ENCODE peak calls at places on chromosomes 6 and 20, in six cellular contexts. W is colonic mucosa, X is NB4, Z is psoas muscle, U is tibial artery, A is dorsolateral prefrontal cortex. H is an unnamed sample.

GRCh38 chr6:30568245-30568644 is 3.0 kb upstream of the ABCF1 start:
- DNase-seq in U (no peak), W (no peak), X (no peak), Z (no peak), A (no peak), H (no peak)

GRCh38 chr6:103893082-103893481 is 966.6 kb downstream of the HACE1 start:
- DNase-seq in X (no peak), Z (no peak), U (no peak), W (no peak), A (no peak), H (no peak)

GRCh38 chr20:47336013-47336754 is 20.3 kb downstream of the ZMYND8 start:
- DNase-seq in U (peak), A (peak), X (no peak), W (no peak), Z (peak), H (no peak)

GRCh38 chr20:62238569-62239277 is 402 bp downstream of the OSBPL2 start:
- DNase-seq in U (no peak), W (peak), A (no peak), Z (no peak), X (no peak), H (no peak)

GRCh38 chr6:168428052-168428829 is 12.7 kb upstream of the SMOC2 start:
- DNase-seq in W (peak), Z (no peak), U (no peak), A (no peak), X (no peak), H (no peak)

GRCh38 chr20:41029150-41029872 is 689 bp downstream of the TOP1 start:
- DNase-seq in X (peak), A (no peak), Z (peak), U (peak), W (peak), H (no peak)

GRCh38 chr6:146345582-146345981 is 198.1 kb upstream of the RAB32 start:
- DNase-seq in U (no peak), Z (no peak), W (no peak), A (no peak), X (no peak), H (peak)

GRCh38 chr20:675453-676314 is at the start of gene SCRT2:
- DNase-seq in A (peak), Z (peak), X (peak), U (peak), W (peak), H (no peak)

GRCh38 chr6:14028631-14029030 is 88.9 kb upstream of the CD83 start:
- DNase-seq in U (no peak), W (no peak), X (no peak), Z (no peak), A (no peak), H (no peak)

GRCh38 chr6:27546522-27546921 is 73.6 kb upstream of the ZNF184 start:
- DNase-seq in X (no peak), U (no peak), Z (no peak), W (no peak), A (no peak), H (no peak)

GRCh38 chr20:3923818-3924217 is 34.6 kb downstream of the PANK2 start:
- DNase-seq in W (no peak), Z (no peak), U (no peak), X (peak), A (peak), H (peak)

GRCh38 chr6:3309391-3310050 is 50.8 kb downstream of the PSMG4 start:
- DNase-seq in W (no peak), X (no peak), A (no peak), U (no peak), Z (no peak), H (no peak)

GRCh38 chr6:119183457-119183856 is 105.0 kb upstream of the FAM184A start:
- DNase-seq in X (no peak), W (no peak), Z (no peak), A (no peak), U (no peak), H (no peak)

GRCh38 chr6:98880486-98880885 is 46.1 kb downstream of the POU3F2 start:
- DNase-seq in U (no peak), A (no peak), W (no peak), X (no peak), Z (no peak), H (no peak)

GRCh38 chr20:57443866-57444265 is 52.7 kb downstream of the RBM38 start:
- DNase-seq in A (no peak), X (no peak), Z (no peak), W (no peak), U (no peak), H (no peak)

GRCh38 chr6:167647333-167647732 is 179.4 kb upstream of the AFDN start:
- DNase-seq in W (no peak), A (no peak), X (no peak), U (no peak), Z (no peak), H (no peak)

GRCh38 chr6:46134216-46134615 is 4.4 kb downstream of the ENPP4 start:
- DNase-seq in X (no peak), U (no peak), W (no peak), Z (no peak), A (no peak), H (no peak)

GRCh38 chr20:24668384-24668702 is 198.9 kb downstream of the SYNDIG1 start:
- DNase-seq in A (no peak), Z (no peak), W (no peak), U (no peak), X (no peak), H (no peak)

GRCh38 chr6:139593081-139593480 is 218.6 kb upstream of the CITED2 start:
- DNase-seq in A (no peak), X (no peak), U (no peak), W (no peak), Z (no peak), H (no peak)

GRCh38 chr20:60365882-60366281 is 407.7 kb downstream of the CDH26 start:
- DNase-seq in W (no peak), Z (no peak), U (no peak), X (no peak), A (no peak), H (no peak)

GRCh38 chr6:41122373-41122772 is 31.8 kb downstream of the TREML1 start:
- DNase-seq in A (no peak), U (no peak), X (no peak), W (no peak), Z (no peak), H (no peak)

GRCh38 chr6:138428943-138429616 is 25.1 kb downstream of the HEBP2 start:
- DNase-seq in U (no peak), A (no peak), Z (no peak), X (peak), W (no peak), H (peak)

GRCh38 chr6:45436544-45437440 is 59.1 kb upstream of the SUPT3H start:
- DNase-seq in A (no peak), X (peak), U (no peak), W (no peak), Z (no peak), H (no peak)

GRCh38 chr20:46562373-46563169 is 12.1 kb upstream of the OCSTAMP start:
- DNase-seq in Z (peak), U (peak), X (peak), W (peak), A (peak), H (no peak)

GRCh38 chr20:44963325-44964215 is 2.7 kb upstream of the STK4 start:
- DNase-seq in X (no peak), Z (no peak), U (no peak), A (no peak), W (no peak), H (no peak)

GRCh38 chr20:825710-826421 is 7.6 kb upstream of the FAM110A start:
- DNase-seq in Z (no peak), W (peak), A (no peak), X (no peak), U (no peak), H (no peak)

GRCh38 chr6:168334072-168334471 is 14.5 kb upstream of the DACT2 start:
- DNase-seq in A (no peak), U (no peak), W (peak), X (no peak), Z (no peak), H (no peak)

GRCh38 chr20:17168026-17168612 is 58.7 kb upstream of the PCSK2 start:
- DNase-seq in U (no peak), W (no peak), A (no peak), X (no peak), Z (no peak), H (no peak)

GRCh38 chr6:113476937-113477839 is 380.0 kb upstream of the MARCKS start:
- DNase-seq in U (no peak), W (no peak), A (no peak), X (no peak), Z (no peak), H (no peak)

GRCh38 chr20:12201289-12201991 is 283.7 kb downstream of the BTBD3 start:
- DNase-seq in X (no peak), U (no peak), A (no peak), Z (no peak), W (no peak), H (no peak)

GRCh38 chr20:35134472-35134871 is 12.7 kb downstream of the EDEM2 start:
- DNase-seq in A (no peak), W (no peak), U (peak), Z (peak), X (no peak), H (no peak)

GRCh38 chr6:159257846-159258245 is 88.6 kb downstream of the FNDC1 start:
- DNase-seq in A (no peak), W (no peak), X (no peak), Z (no peak), U (peak), H (no peak)

GRCh38 chr20:11387189-11387754 is 530.4 kb upstream of the BTBD3 start:
- DNase-seq in A (no peak), W (no peak), X (no peak), U (no peak), Z (no peak), H (no peak)

GRCh38 chr20:37564388-37565133 is 36.9 kb upstream of the BLCAP start:
- DNase-seq in U (no peak), X (peak), W (peak), Z (peak), A (no peak), H (no peak)

GRCh38 chr6:121848523-121849255 is 413.2 kb downstream of the GJA1 start:
- DNase-seq in Z (no peak), X (peak), A (peak), U (no peak), W (no peak), H (no peak)

GRCh38 chr6:45187841-45188240 is 140.3 kb upstream of the RUNX2 start:
- DNase-seq in U (no peak), Z (no peak), A (no peak), W (no peak), X (peak), H (no peak)

GRCh38 chr6:28353981-28354676 is 4.4 kb downstream of the ZKSCAN3 start:
- DNase-seq in Z (peak), X (peak), U (no peak), W (peak), A (peak), H (no peak)

GRCh38 chr6:53714395-53714794 is 48.8 kb upstream of the KLHL31 start:
- DNase-seq in Z (no peak), W (no peak), U (no peak), X (no peak), A (no peak), H (no peak)

GRCh38 chr20:1644101-1644962 is 13.2 kb downstream of the SIRPG start:
- DNase-seq in A (no peak), W (no peak), Z (no peak), X (no peak), U (no peak), H (no peak)

GRCh38 chr20:20955837-20956236 is 150.3 kb downstream of the LINC00237 start:
- DNase-seq in X (no peak), Z (no peak), W (no peak), A (no peak), U (no peak), H (no peak)

DNA sequence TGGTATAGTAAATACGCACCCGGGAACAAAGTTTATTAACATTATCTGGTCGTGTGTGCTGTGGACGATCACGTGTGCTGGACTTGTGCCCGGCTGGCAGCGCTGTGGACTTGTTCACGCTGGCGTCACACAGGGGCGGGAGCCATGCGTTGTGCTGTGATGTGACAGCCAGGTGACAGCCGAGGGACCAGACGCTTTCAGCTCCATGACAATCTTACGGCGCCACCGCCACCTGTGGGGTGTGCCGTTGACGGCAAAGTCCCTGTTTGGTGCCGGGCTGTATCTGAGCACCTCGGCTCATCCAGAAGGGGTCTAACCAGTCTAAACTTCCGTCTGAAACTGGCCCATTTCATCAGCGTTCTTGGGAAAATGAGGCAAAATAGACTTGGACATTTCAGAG is 25.2 kb downstream of the DLL1 start:
- DNase-seq in A (peak), U (no peak), W (peak), Z (peak), X (no peak), H (peak)
- TF ChIP-seq CTCF in A (no peak), U (no peak), W (no peak), Z (peak), X (no peak), H (peak)

DNA sequence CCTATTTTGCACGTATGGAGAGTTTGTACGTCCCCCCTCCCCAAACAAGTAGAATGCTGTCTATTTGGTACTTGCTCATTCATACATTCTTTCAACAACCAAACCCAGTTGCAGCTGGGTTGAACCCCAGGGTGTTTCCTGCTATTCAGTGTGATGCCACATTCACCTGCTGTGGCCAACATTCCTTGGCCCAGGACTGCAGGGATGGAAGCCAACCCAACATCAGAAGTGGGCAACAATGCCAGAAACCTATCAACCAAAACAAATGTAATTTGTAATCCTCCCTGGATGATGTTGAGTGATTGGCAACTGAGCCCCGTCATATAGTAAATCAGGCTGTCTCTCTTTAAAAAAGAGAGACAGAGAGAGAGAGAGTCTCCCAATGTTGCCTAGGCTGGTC is 8.9 kb downstream of the NT5E start:
- DNase-seq in X (no peak), A (no peak), Z (no peak), W (no peak), U (no peak), H (no peak)
- H3K4me3 ChIP-seq in X (no peak), A (no peak), Z (no peak), W (no peak), U (no peak), H (no peak)

GRCh38 chr20:31560900-31561598 is 44.0 kb upstream of the ID1 start:
- DNase-seq in X (no peak), A (peak), W (no peak), U (peak), Z (peak), H (no peak)

GRCh38 chr20:31559704-31560093 is 45.4 kb upstream of the ID1 start:
- DNase-seq in U (no peak), Z (no peak), X (no peak), W (no peak), A (no peak), H (no peak)

GRCh38 chr20:31560094-31560899 is 44.8 kb upstream of the ID1 start:
- DNase-seq in A (peak), W (peak), X (peak), Z (peak), U (peak), H (no peak)

GRCh38 chr20:31564284-31564683 is 40.8 kb upstream of the ID1 start:
- DNase-seq in Z (no peak), U (no peak), A (no peak), X (no peak), W (no peak), H (no peak)

DNA sequence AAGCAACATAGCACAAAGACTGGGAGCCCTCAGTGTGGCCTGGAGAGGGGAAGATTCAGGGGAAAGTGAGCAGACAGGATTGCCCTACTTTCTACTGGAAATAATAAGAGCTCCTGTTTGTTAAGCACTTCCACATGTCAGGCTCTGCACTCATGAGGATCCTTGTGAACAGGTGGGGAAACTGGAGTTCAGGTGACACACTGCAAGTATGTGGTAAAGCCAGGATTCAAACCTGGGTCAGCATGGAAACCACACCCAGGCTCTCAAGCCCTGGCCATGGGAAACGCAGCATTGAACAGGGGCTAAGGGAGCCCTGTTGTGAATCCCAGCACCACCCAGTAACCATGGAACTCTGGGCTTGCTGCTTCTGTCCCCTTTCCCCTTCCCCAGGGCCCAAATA is 42.8 kb upstream of the ID1 start:
- DNase-seq in Z (no peak), A (no peak), X (no peak), U (no peak), W (no peak), H (no peak)
- TF ChIP-seq CTCF in Z (no peak), A (no peak), X (no peak), U (no peak), W (no peak), H (no peak)

GRCh38 chr6:88585081-88585692 is 378.2 kb downstream of the RNGTT start:
- DNase-seq in X (no peak), U (no peak), Z (no peak), W (no peak), A (peak), H (no peak)

GRCh38 chr6:88584581-88584980 is 378.8 kb downstream of the RNGTT start:
- DNase-seq in X (no peak), Z (no peak), A (no peak), U (no peak), W (no peak), H (no peak)

GRCh38 chr6:88588938-88589337 is 374.5 kb downstream of the RNGTT start:
- DNase-seq in U (no peak), W (no peak), Z (no peak), A (no peak), X (no peak), H (no peak)

GRCh38 chr6:88587158-88587537 is 376.3 kb downstream of the RNGTT start:
- DNase-seq in A (no peak), W (no peak), U (no peak), X (no peak), Z (no peak), H (no peak)

GRCh38 chr6:88586371-88587157 is 376.9 kb downstream of the RNGTT start:
- DNase-seq in A (peak), U (peak), W (no peak), X (peak), Z (peak), H (peak)
- H3K4me3 ChIP-seq in A (no peak), U (no peak), W (no peak), X (no peak), Z (no peak), H (no peak)

GRCh38 chr20:18718129-18718528 is 95.5 kb upstream of the SCP2D1 start:
- DNase-seq in Z (no peak), X (no peak), W (no peak), A (no peak), U (no peak), H (no peak)
- TF ChIP-seq CTCF in Z (no peak), X (no peak), W (no peak), A (no peak), U (no peak), H (peak)